ENCODE peak calls at places on chromosome 6, in ten cellular contexts. V is body of pancreas; F is lower lobe of right lung; Z is uterus; I is HCT116; K is naive thymus-derived CD4-positive, alpha-beta T cell; G is right atrium auricular region; J is hepatocyte; S is left ventricle myocardium inferior; R is psoas muscle. D is an unnamed sample. For H3K4me1, the result is how much of the 10 kb centered on the place peaks cover.

GRCh38 chr6:117545161-117545595 is 57.1 kb downstream of the GOPC start:
- DNase-seq in G (no peak), I (no peak), F (no peak), J (peak), R (no peak), V (no peak), K (no peak), S (no peak), Z (no peak), D (no peak)

GRCh38 chr6:151087861-151088598 is 151.7 kb upstream of the AKAP12 start:
- DNase-seq in F (no peak), R (no peak), I (no peak), J (no peak), Z (peak), S (peak), K (no peak), V (peak), G (no peak), D (no peak)

GRCh38 chr6:137165375-137166246 is 7.8 kb downstream of the IL22RA2 start:
- DNase-seq in V (peak), F (no peak), Z (no peak), S (no peak), K (peak), J (no peak), G (no peak), I (peak), R (no peak), D (no peak)

GRCh38 chr6:31940256-31940664 is 5.6 kb upstream of the CFB start:
- DNase-seq in K (no peak), J (peak), I (no peak), S (no peak), R (no peak), F (no peak), Z (no peak), G (no peak), V (no peak), D (no peak)

GRCh38 chr6:14085176-14085787 is 32.3 kb upstream of the CD83 start:
- DNase-seq in J (no peak), F (no peak), V (no peak), I (no peak), K (no peak), Z (no peak), G (no peak), S (no peak), R (no peak), D (no peak)

GRCh38 chr6:153092082-153093013 is 38.7 kb downstream of the RGS17 start:
- DNase-seq in Z (no peak), F (no peak), K (no peak), R (no peak), V (no peak), I (peak), J (no peak), G (no peak), S (no peak), D (no peak)

GRCh38 chr6:97465877-97466710 is 183.1 kb upstream of the MMS22L start:
- DNase-seq in K (no peak), S (no peak), I (no peak), F (no peak), G (no peak), V (no peak), J (no peak), R (no peak), Z (no peak), D (no peak)

GRCh38 chr6:107555449-107555848 is 65.5 kb downstream of the SOBP start:
- DNase-seq in F (no peak), R (no peak), V (no peak), I (no peak), K (no peak), G (no peak), Z (no peak), J (no peak), S (no peak), D (no peak)

GRCh38 chr6:138508676-138508988 is 9.3 kb upstream of the NHSL1 start:
- DNase-seq in K (no peak), I (no peak), G (no peak), Z (no peak), R (no peak), S (no peak), F (no peak), J (no peak), V (no peak), D (no peak)

GRCh38 chr6:146905313-146905712 is 298.9 kb upstream of the STXBP5 start:
- DNase-seq in V (peak), S (no peak), I (peak), K (no peak), F (no peak), R (no peak), J (no peak), Z (no peak), G (no peak), D (no peak)

GRCh38 chr6:41093729-41094128 is 21.0 kb downstream of the NFYA start:
- DNase-seq in I (no peak), R (no peak), Z (no peak), G (no peak), K (no peak), V (no peak), F (no peak), S (no peak), J (no peak), D (no peak)

GRCh38 chr6:161915456-161915964 is 641.6 kb upstream of the AGPAT4 start:
- DNase-seq in J (no peak), R (no peak), K (no peak), Z (no peak), F (no peak), G (no peak), S (no peak), V (no peak), I (no peak), D (no peak)

DNA sequence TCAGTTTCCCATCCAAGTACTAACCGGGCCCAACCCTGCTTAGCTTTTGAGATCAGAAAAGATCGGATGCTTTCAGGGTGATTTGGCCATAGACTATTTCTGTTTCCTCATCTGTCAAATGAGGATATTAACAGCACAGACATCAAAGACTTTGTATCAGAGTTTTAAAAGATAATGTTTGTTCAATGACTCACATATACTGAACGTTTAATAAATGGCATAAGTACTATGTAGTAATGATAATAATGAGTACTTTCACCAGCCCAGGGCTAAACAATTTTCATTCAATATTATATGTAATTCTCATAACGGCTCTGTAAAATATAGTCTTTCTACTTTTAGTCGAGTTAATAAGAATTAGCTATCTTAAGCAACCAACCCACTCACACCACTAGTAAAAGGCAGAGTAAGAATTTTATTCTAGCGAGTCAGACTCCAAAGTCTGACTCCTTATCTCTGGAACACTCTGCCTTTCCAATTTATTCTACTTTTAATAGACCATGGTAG is 216.5 kb downstream of the ARHGAP18 start:
- DNase-seq in F (no peak), K (no peak), S (no peak), Z (no peak), R (no peak), I (peak), J (peak), V (no peak), G (no peak), D (no peak)
- H3K4me1 ChIP-seq in F (under half), K (under half), S (half or more), Z (under half), R (under half), I (half or more), J (under half), V (under half), G (under half), D (under half)

DNA sequence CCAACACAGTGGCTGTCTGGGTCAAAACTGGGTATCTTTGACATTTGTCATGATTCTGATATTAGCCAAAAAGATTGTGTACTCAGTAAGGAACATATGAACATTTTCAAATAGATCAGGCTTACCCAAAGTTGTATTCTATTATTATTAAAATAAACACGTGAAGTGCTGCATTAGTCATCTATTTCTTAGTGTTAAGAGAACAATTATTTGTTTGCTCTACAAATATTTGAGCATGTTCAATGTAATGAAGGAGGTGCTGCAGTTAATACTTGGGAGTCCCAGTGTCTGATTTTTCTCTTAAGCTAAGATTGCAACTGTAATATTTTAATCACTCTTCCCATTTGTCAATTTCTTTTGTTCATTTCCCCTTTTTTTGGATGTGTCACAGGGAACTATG is 28.2 kb downstream of the CNR1 start:
- DNase-seq in I (no peak), J (no peak), S (no peak), R (no peak), G (no peak), K (no peak), V (no peak), F (no peak), Z (no peak), D (no peak)
- H3K4me1 ChIP-seq in I (under half), J (under half), S (under half), R (under half), G (under half), K (under half), V (under half), F (under half), Z (under half), D (under half)

GRCh38 chr6:105484238-105485161 is 81.6 kb upstream of the PREP start:
- DNase-seq in V (no peak), R (no peak), G (no peak), F (no peak), Z (no peak), J (peak), S (no peak), I (peak), K (no peak), D (no peak)
- H3K4me1 ChIP-seq in V (under half), R (under half), G (under half), F (under half), Z (under half), J (half or more), S (half or more), I (under half), K (under half), D (under half)

GRCh38 chr6:89566930-89567634 is 71.5 kb downstream of the LYRM2 start:
- DNase-seq in S (no peak), J (no peak), Z (no peak), G (no peak), K (no peak), I (no peak), F (no peak), V (no peak), R (no peak), D (no peak)

GRCh38 chr6:89564752-89565427 is 73.7 kb downstream of the LYRM2 start:
- DNase-seq in G (no peak), F (no peak), J (peak), K (no peak), Z (peak), R (no peak), V (no peak), I (no peak), S (no peak), D (no peak)

GRCh38 chr6:89562114-89562815 is 76.3 kb downstream of the LYRM2 start:
- DNase-seq in J (no peak), S (no peak), R (no peak), V (no peak), I (no peak), G (no peak), K (no peak), F (no peak), Z (peak), D (no peak)

GRCh38 chr6:89566011-89566775 is 72.4 kb downstream of the LYRM2 start:
- DNase-seq in I (no peak), Z (no peak), F (no peak), K (no peak), V (no peak), R (no peak), J (no peak), S (no peak), G (no peak), D (no peak)

DNA sequence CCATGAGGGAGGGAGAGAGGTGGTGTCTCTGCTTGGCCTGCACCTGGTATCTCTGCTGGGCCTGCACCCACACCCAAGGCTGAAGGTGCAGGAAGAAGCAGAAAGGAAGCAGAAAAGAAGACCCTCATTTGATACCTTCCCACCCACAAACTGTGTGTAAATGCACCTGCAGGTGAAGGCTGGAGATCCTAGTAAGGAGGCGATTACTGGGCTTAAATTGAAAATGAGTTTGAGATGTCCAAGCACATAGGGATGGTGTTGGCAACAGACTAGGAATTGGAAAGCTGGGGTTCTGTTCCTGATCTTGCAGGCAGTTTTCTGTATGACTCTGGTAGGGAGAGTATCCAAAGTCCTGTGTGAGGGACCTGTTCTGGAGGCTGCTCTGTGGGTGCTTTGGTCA is 74.7 kb downstream of the LYRM2 start:
- DNase-seq in J (no peak), V (no peak), K (no peak), G (no peak), I (no peak), Z (no peak), R (no peak), F (no peak), S (no peak), D (no peak)
- H3K4me1 ChIP-seq in J (under half), V (under half), K (under half), G (under half), I (under half), Z (under half), R (under half), F (under half), S (under half), D (under half)

GRCh38 chr6:35021014-35021413 is 120.1 kb downstream of the TCP11 start:
- DNase-seq in F (no peak), V (no peak), Z (peak), J (no peak), G (peak), S (peak), R (no peak), I (no peak), K (no peak), D (no peak)
- H3K4me1 ChIP-seq in F (half or more), V (under half), Z (under half), J (half or more), G (under half), S (half or more), R (half or more), I (under half), K (under half), D (under half)

DNA sequence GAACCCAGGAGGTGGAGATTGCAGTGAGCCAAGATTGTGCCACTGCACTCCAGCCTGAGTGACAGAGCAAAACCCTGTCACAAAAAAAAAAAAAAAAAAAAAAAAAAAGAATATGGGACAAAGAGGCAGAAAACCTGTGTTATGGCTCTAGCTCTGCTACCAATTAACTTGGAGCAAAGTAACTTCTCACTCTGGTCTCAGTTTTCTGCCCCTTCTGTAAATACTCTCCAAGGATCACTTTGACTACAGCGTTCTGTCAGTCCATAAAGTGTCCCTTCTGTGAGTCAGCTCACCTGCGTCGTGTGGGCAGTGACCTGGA is 24.6 kb downstream of the C6orf132 start:
- DNase-seq in J (no peak), K (no peak), V (no peak), I (no peak), Z (no peak), G (no peak), R (no peak), F (no peak), S (no peak), D (no peak)
- H3K4me1 ChIP-seq in J (under half), K (under half), V (under half), I (half or more), Z (under half), G (under half), R (under half), F (under half), S (under half), D (under half)